ENCODE peak calls at places on chromosomes 4 and X, in nine cellular contexts. One of them, this sample, is unnamed.

GRCh38 chr4:176053785-176054184 is 11.9 kb upstream of the WDR17 start:
- DNase-seq in lower lobe of right lung: no peak
- DNase-seq in ovary: no peak
- DNase-seq in glutamatergic neuron: no peak
- DNase-seq in prostate gland: no peak
- DNase-seq in spleen: no peak
- DNase-seq in astrocyte of the spinal cord: no peak
- DNase-seq in brain microvascular endothelial cell: no peak
- DNase-seq in transverse colon: no peak
- DNase-seq in this sample: no peak

GRCh38 chrX:39773923-39774803 is 323.6 kb downstream of the BCOR start:
- DNase-seq in brain microvascular endothelial cell: no peak
- DNase-seq in ovary: no peak
- DNase-seq in glutamatergic neuron: no peak
- DNase-seq in spleen: peak
- DNase-seq in lower lobe of right lung: no peak
- DNase-seq in transverse colon: no peak
- DNase-seq in astrocyte of the spinal cord: no peak
- DNase-seq in prostate gland: no peak
- DNase-seq in this sample: peak

GRCh38 chrX:104697264-104697663 is 131.3 kb downstream of the IL1RAPL2 start:
- DNase-seq in astrocyte of the spinal cord: no peak
- DNase-seq in transverse colon: no peak
- DNase-seq in prostate gland: no peak
- DNase-seq in lower lobe of right lung: no peak
- DNase-seq in glutamatergic neuron: no peak
- DNase-seq in brain microvascular endothelial cell: no peak
- DNase-seq in spleen: no peak
- DNase-seq in ovary: no peak
- DNase-seq in this sample: no peak

GRCh38 chr4:8906991-8907595 is 35.5 kb upstream of the HMX1 start:
- DNase-seq in glutamatergic neuron: no peak
- DNase-seq in lower lobe of right lung: no peak
- DNase-seq in prostate gland: no peak
- DNase-seq in spleen: peak
- DNase-seq in brain microvascular endothelial cell: no peak
- DNase-seq in transverse colon: peak
- DNase-seq in ovary: peak
- DNase-seq in astrocyte of the spinal cord: no peak
- DNase-seq in this sample: no peak

GRCh38 chr4:25233194-25233593 is 639 bp upstream of the PI4K2B start:
- DNase-seq in transverse colon: no peak
- DNase-seq in brain microvascular endothelial cell: no peak
- DNase-seq in lower lobe of right lung: no peak
- DNase-seq in prostate gland: no peak
- DNase-seq in spleen: no peak
- DNase-seq in ovary: no peak
- DNase-seq in glutamatergic neuron: no peak
- DNase-seq in astrocyte of the spinal cord: no peak
- DNase-seq in this sample: no peak

GRCh38 chr4:69764311-69764710 is 3.9 kb upstream of the SULT1B1 start:
- DNase-seq in transverse colon: no peak
- DNase-seq in ovary: no peak
- DNase-seq in spleen: no peak
- DNase-seq in lower lobe of right lung: no peak
- DNase-seq in brain microvascular endothelial cell: no peak
- DNase-seq in glutamatergic neuron: no peak
- DNase-seq in prostate gland: no peak
- DNase-seq in astrocyte of the spinal cord: no peak
- DNase-seq in this sample: no peak

GRCh38 chrX:20571611-20572010 is 304.9 kb upstream of the RPS6KA3 start:
- DNase-seq in astrocyte of the spinal cord: peak
- DNase-seq in glutamatergic neuron: no peak
- DNase-seq in ovary: no peak
- DNase-seq in spleen: no peak
- DNase-seq in brain microvascular endothelial cell: no peak
- DNase-seq in lower lobe of right lung: no peak
- DNase-seq in transverse colon: no peak
- DNase-seq in prostate gland: no peak
- DNase-seq in this sample: no peak

GRCh38 chrX:124023838-124024238 is 62.3 kb downstream of the STAG2 start:
- DNase-seq in glutamatergic neuron: no peak
- DNase-seq in spleen: no peak
- DNase-seq in ovary: no peak
- DNase-seq in prostate gland: no peak
- DNase-seq in brain microvascular endothelial cell: no peak
- DNase-seq in lower lobe of right lung: no peak
- DNase-seq in astrocyte of the spinal cord: peak
- DNase-seq in transverse colon: no peak
- DNase-seq in this sample: peak

GRCh38 chr4:123452585-123452984 is 56.0 kb downstream of the SPRY1 start:
- DNase-seq in lower lobe of right lung: peak
- DNase-seq in brain microvascular endothelial cell: peak
- DNase-seq in glutamatergic neuron: no peak
- DNase-seq in spleen: no peak
- DNase-seq in ovary: peak
- DNase-seq in astrocyte of the spinal cord: peak
- DNase-seq in transverse colon: peak
- DNase-seq in prostate gland: peak
- DNase-seq in this sample: peak

DNA sequence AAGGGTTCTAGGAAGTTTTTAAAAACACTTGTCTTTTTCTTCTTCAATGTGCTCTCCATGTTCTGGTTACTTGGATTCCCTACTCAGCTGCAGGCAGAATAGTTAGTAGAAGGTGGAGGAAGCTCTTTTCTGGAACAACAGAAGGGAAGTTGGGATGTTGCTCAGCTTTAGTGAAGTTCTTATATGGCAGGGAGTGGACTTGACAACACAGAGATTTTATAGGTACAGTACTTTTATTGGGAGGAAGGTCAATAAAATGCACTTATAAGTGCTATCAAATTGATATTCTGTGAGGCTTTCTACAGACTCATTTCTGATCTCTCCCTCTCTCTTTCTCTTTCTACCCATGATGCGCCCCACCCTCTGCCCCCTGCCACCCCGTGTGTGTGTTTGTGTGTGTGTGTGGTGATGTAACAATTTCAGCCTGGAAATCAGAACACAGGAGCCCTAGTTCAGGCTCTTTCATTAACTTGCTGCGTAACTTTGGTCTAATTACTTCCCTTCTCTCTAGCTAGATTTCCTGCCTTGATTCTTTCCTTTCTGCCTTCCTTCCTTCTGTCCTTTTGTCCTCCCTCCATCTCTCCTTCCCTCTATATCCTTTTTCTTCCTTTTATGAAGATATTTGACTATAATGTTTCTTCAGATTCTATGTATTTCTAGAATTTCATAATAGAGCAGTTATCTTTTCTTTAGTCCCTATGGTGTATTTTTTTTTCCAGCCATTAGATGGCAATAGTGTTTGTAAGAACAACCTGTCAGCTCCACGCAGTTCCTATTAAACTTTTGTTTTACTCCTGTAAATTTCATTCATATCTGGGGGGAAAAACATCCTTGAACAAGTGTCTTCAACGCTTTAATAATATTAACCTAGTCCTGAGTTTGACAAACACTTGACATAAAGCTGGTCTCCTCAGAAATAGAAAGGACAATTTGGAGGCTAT is 37.1 kb downstream of the HEPH start:
- DNase-seq in astrocyte of the spinal cord: peak
- DNase-seq in brain microvascular endothelial cell: no peak
- DNase-seq in prostate gland: no peak
- DNase-seq in spleen: no peak
- DNase-seq in ovary: no peak
- DNase-seq in lower lobe of right lung: no peak
- DNase-seq in transverse colon: peak
- DNase-seq in glutamatergic neuron: no peak
- DNase-seq in this sample: no peak
- TF ChIP-seq CTCF in astrocyte of the spinal cord: peak
- TF ChIP-seq CTCF in brain microvascular endothelial cell: no peak
- TF ChIP-seq CTCF in prostate gland: peak
- TF ChIP-seq CTCF in spleen: peak
- TF ChIP-seq CTCF in ovary: no peak
- TF ChIP-seq CTCF in lower lobe of right lung: no peak
- TF ChIP-seq CTCF in transverse colon: peak
- TF ChIP-seq CTCF in glutamatergic neuron: no peak
- TF ChIP-seq CTCF in this sample: no peak

GRCh38 chrX:134416106-134416505 is 43.9 kb upstream of the HPRT1 start:
- DNase-seq in astrocyte of the spinal cord: no peak
- DNase-seq in lower lobe of right lung: no peak
- DNase-seq in glutamatergic neuron: no peak
- DNase-seq in transverse colon: no peak
- DNase-seq in spleen: no peak
- DNase-seq in ovary: no peak
- DNase-seq in brain microvascular endothelial cell: no peak
- DNase-seq in prostate gland: no peak
- DNase-seq in this sample: no peak
- TF ChIP-seq CTCF in astrocyte of the spinal cord: no peak
- TF ChIP-seq CTCF in lower lobe of right lung: no peak
- TF ChIP-seq CTCF in glutamatergic neuron: no peak
- TF ChIP-seq CTCF in transverse colon: no peak
- TF ChIP-seq CTCF in spleen: no peak
- TF ChIP-seq CTCF in ovary: no peak
- TF ChIP-seq CTCF in brain microvascular endothelial cell: no peak
- TF ChIP-seq CTCF in prostate gland: no peak
- TF ChIP-seq CTCF in this sample: no peak

GRCh38 chr4:183797445-183798248 is 107.5 kb upstream of the STOX2 start:
- DNase-seq in prostate gland: peak
- DNase-seq in glutamatergic neuron: peak
- DNase-seq in spleen: peak
- DNase-seq in brain microvascular endothelial cell: no peak
- DNase-seq in transverse colon: peak
- DNase-seq in lower lobe of right lung: peak
- DNase-seq in ovary: no peak
- DNase-seq in astrocyte of the spinal cord: peak
- DNase-seq in this sample: no peak
- TF ChIP-seq CTCF in prostate gland: no peak
- TF ChIP-seq CTCF in glutamatergic neuron: no peak
- TF ChIP-seq CTCF in spleen: no peak
- TF ChIP-seq CTCF in brain microvascular endothelial cell: no peak
- TF ChIP-seq CTCF in transverse colon: no peak
- TF ChIP-seq CTCF in lower lobe of right lung: no peak
- TF ChIP-seq CTCF in ovary: no peak
- TF ChIP-seq CTCF in astrocyte of the spinal cord: no peak
- TF ChIP-seq CTCF in this sample: no peak

GRCh38 chr4:186727977-186728519 is 4.4 kb upstream of the FAT1 start:
- DNase-seq in ovary: no peak
- DNase-seq in glutamatergic neuron: no peak
- DNase-seq in spleen: no peak
- DNase-seq in transverse colon: no peak
- DNase-seq in astrocyte of the spinal cord: peak
- DNase-seq in lower lobe of right lung: no peak
- DNase-seq in prostate gland: no peak
- DNase-seq in brain microvascular endothelial cell: no peak
- DNase-seq in this sample: no peak
- TF ChIP-seq CTCF in ovary: no peak
- TF ChIP-seq CTCF in glutamatergic neuron: no peak
- TF ChIP-seq CTCF in spleen: no peak
- TF ChIP-seq CTCF in transverse colon: no peak
- TF ChIP-seq CTCF in astrocyte of the spinal cord: peak
- TF ChIP-seq CTCF in lower lobe of right lung: no peak
- TF ChIP-seq CTCF in prostate gland: no peak
- TF ChIP-seq CTCF in brain microvascular endothelial cell: peak
- TF ChIP-seq CTCF in this sample: peak

GRCh38 chr4:96131186-96131585 is 291.3 kb downstream of the PDHA2 start:
- DNase-seq in astrocyte of the spinal cord: no peak
- DNase-seq in glutamatergic neuron: no peak
- DNase-seq in lower lobe of right lung: no peak
- DNase-seq in ovary: no peak
- DNase-seq in spleen: no peak
- DNase-seq in prostate gland: no peak
- DNase-seq in transverse colon: no peak
- DNase-seq in brain microvascular endothelial cell: no peak
- DNase-seq in this sample: no peak
- TF ChIP-seq CTCF in astrocyte of the spinal cord: no peak
- TF ChIP-seq CTCF in glutamatergic neuron: no peak
- TF ChIP-seq CTCF in lower lobe of right lung: no peak
- TF ChIP-seq CTCF in ovary: no peak
- TF ChIP-seq CTCF in spleen: no peak
- TF ChIP-seq CTCF in prostate gland: no peak
- TF ChIP-seq CTCF in transverse colon: no peak
- TF ChIP-seq CTCF in brain microvascular endothelial cell: no peak
- TF ChIP-seq CTCF in this sample: no peak

GRCh38 chrX:139967300-139967699 is 2.0 kb upstream of the CXorf66 start:
- DNase-seq in lower lobe of right lung: no peak
- DNase-seq in ovary: no peak
- DNase-seq in transverse colon: peak
- DNase-seq in brain microvascular endothelial cell: no peak
- DNase-seq in prostate gland: no peak
- DNase-seq in glutamatergic neuron: no peak
- DNase-seq in spleen: no peak
- DNase-seq in astrocyte of the spinal cord: no peak
- DNase-seq in this sample: no peak
- TF ChIP-seq CTCF in lower lobe of right lung: peak
- TF ChIP-seq CTCF in ovary: no peak
- TF ChIP-seq CTCF in transverse colon: no peak
- TF ChIP-seq CTCF in brain microvascular endothelial cell: peak
- TF ChIP-seq CTCF in prostate gland: no peak
- TF ChIP-seq CTCF in glutamatergic neuron: no peak
- TF ChIP-seq CTCF in spleen: no peak
- TF ChIP-seq CTCF in astrocyte of the spinal cord: no peak
- TF ChIP-seq CTCF in this sample: peak

DNA sequence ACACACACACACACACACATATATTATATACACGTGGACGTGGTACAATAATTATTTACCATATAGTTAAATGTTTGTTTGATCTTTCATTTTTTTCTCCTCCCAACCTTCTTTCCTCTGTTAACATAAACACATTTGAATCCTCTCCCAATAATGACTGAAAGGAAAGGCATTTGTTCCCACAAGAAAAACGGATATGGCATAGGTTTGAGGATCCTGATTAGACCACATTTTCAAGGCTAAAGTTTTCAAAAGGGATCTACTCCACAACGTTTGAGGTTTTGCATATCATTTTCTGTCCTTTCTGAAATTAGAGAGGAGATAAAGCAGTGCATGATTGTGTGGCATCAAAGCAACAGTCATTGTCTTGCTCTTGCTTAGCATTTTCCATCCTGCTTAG is 1883.4 kb downstream of the STIM2 start:
- DNase-seq in ovary: no peak
- DNase-seq in glutamatergic neuron: no peak
- DNase-seq in astrocyte of the spinal cord: no peak
- DNase-seq in prostate gland: no peak
- DNase-seq in brain microvascular endothelial cell: no peak
- DNase-seq in lower lobe of right lung: no peak
- DNase-seq in transverse colon: no peak
- DNase-seq in spleen: no peak
- DNase-seq in this sample: no peak
- TF ChIP-seq CTCF in ovary: no peak
- TF ChIP-seq CTCF in glutamatergic neuron: no peak
- TF ChIP-seq CTCF in astrocyte of the spinal cord: no peak
- TF ChIP-seq CTCF in prostate gland: no peak
- TF ChIP-seq CTCF in brain microvascular endothelial cell: no peak
- TF ChIP-seq CTCF in lower lobe of right lung: no peak
- TF ChIP-seq CTCF in transverse colon: no peak
- TF ChIP-seq CTCF in spleen: no peak
- TF ChIP-seq CTCF in this sample: no peak